ENCODE peak calls at places on chromosomes 16 and 17, in nine cellular contexts. K, E, V, T, S, Z, Q, U and B are unnamed samples.

GRCh38 chr16:3115561-3115960 is 3.2 kb downstream of the ZNF205 start:
- DNase-seq in Q (no peak), S (no peak), U (no peak), E (no peak), T (no peak), K (no peak), Z (no peak), V (no peak), B (no peak)

GRCh38 chr17:7894226-7894625 is 5.6 kb downstream of the CHD3 start:
- DNase-seq in E (no peak), T (no peak), V (no peak), Z (no peak), Q (no peak), K (no peak), U (no peak), S (no peak), B (no peak)

GRCh38 chr16:85146922-85147651 is 34.8 kb upstream of the CIBAR2 start:
- DNase-seq in U (no peak), T (no peak), E (no peak), Q (no peak), Z (no peak), S (no peak), V (no peak), K (no peak), B (peak)

GRCh38 chr17:72697602-72698146 is 394.8 kb downstream of the SLC39A11 start:
- DNase-seq in E (no peak), K (no peak), T (no peak), U (no peak), S (no peak), Z (peak), Q (peak), V (no peak), B (no peak)

GRCh38 chr17:13099079-13099478 is 81.3 kb upstream of the ELAC2 start:
- DNase-seq in T (no peak), S (no peak), V (no peak), E (no peak), Z (no peak), Q (peak), U (no peak), K (no peak), B (no peak)

GRCh38 chr16:54248863-54249710 is 37.5 kb downstream of the IRX3 start:
- DNase-seq in U (no peak), Q (no peak), T (no peak), K (no peak), E (no peak), V (no peak), S (no peak), Z (no peak), B (no peak)

GRCh38 chr16:51134876-51135275 is 16.2 kb downstream of the SALL1 start:
- DNase-seq in U (no peak), K (no peak), E (no peak), S (no peak), V (no peak), T (no peak), Q (no peak), Z (no peak), B (no peak)

GRCh38 chr16:89190150-89190958 is 10.0 kb downstream of the SLC22A31 start:
- DNase-seq in V (no peak), U (peak), Z (no peak), S (no peak), T (no peak), K (no peak), E (no peak), Q (no peak), B (no peak)

GRCh38 chr16:48620445-48620844 is 10.5 kb upstream of the N4BP1 start:
- DNase-seq in E (no peak), T (no peak), S (no peak), K (no peak), Q (no peak), U (no peak), V (no peak), Z (no peak), B (no peak)

GRCh38 chr16:79599256-79599836 is 1.2 kb downstream of the MAF start:
- DNase-seq in E (no peak), Q (peak), T (peak), K (peak), U (no peak), S (peak), Z (peak), V (no peak), B (peak)

GRCh38 chr16:9062301-9062700 is 29.1 kb upstream of the HAPSTR1 start:
- DNase-seq in V (no peak), S (no peak), K (no peak), E (no peak), Q (no peak), Z (no peak), T (no peak), U (no peak), B (no peak)

GRCh38 chr17:43905400-43905984 is 1.8 kb downstream of the MPP2 start:
- DNase-seq in K (no peak), Q (no peak), T (no peak), V (no peak), Z (no peak), E (no peak), U (no peak), S (no peak), B (no peak)

GRCh38 chr17:1865252-1866037 is 35.6 kb downstream of the RPA1 start:
- DNase-seq in V (peak), K (peak), T (peak), U (peak), Z (peak), S (peak), Q (no peak), E (peak), B (no peak)

GRCh38 chr17:40480501-40481003 is 20.9 kb downstream of the TNS4 start:
- DNase-seq in U (no peak), S (no peak), Q (no peak), V (peak), K (peak), E (no peak), Z (no peak), T (no peak), B (no peak)

GRCh38 chr17:46783031-46783593 is 35.4 kb downstream of the WNT3 start:
- DNase-seq in V (peak), K (no peak), Q (no peak), Z (no peak), S (no peak), E (no peak), T (no peak), U (no peak), B (no peak)

GRCh38 chr16:10741844-10742243 is 1.8 kb upstream of the NUBP1 start:
- DNase-seq in U (no peak), T (no peak), E (no peak), Z (no peak), Q (no peak), V (no peak), S (peak), K (no peak), B (peak)

GRCh38 chr16:71900336-71900735 is 5.0 kb downstream of the IST1 start:
- DNase-seq in U (no peak), V (no peak), Z (no peak), Q (no peak), S (no peak), K (no peak), E (no peak), T (no peak), B (no peak)

GRCh38 chr16:79972053-79972704 is 371.6 kb upstream of the MAF start:
- DNase-seq in E (no peak), Z (no peak), U (no peak), S (no peak), K (no peak), V (no peak), Q (no peak), T (no peak), B (no peak)

GRCh38 chr17:45384800-45385262 is 47.8 kb downstream of the ARHGAP27 start:
- DNase-seq in E (no peak), T (no peak), U (no peak), Z (no peak), S (no peak), Q (no peak), V (no peak), K (no peak), B (peak)

GRCh38 chr17:17750881-17751280 is 69.6 kb downstream of the RAI1 start:
- DNase-seq in U (no peak), S (no peak), T (no peak), Z (no peak), E (no peak), Q (no peak), V (no peak), K (no peak), B (no peak)

GRCh38 chr17:18225562-18226283 is at the start of gene LLGL1:
- DNase-seq in U (no peak), Q (peak), Z (no peak), V (no peak), E (peak), K (peak), S (peak), T (no peak), B (no peak)

GRCh38 chr17:83170571-83171260 is 91.3 kb downstream of the METRNL start:
- DNase-seq in K (no peak), Z (no peak), S (no peak), U (no peak), Q (no peak), E (no peak), T (no peak), V (no peak), B (no peak)

GRCh38 chr17:74568116-74568873 is 986 bp upstream of the CD300H start:
- DNase-seq in V (no peak), U (no peak), Z (no peak), E (no peak), S (no peak), K (no peak), T (no peak), Q (no peak), B (no peak)

GRCh38 chr17:74840989-74841666 is 18.6 kb downstream of the GRIN2C start:
- DNase-seq in T (peak), S (peak), Q (no peak), V (no peak), Z (no peak), E (peak), K (no peak), U (peak), B (peak)

GRCh38 chr17:36913132-36913531 is 24.1 kb upstream of the LHX1 start:
- DNase-seq in V (no peak), U (no peak), Z (no peak), Q (no peak), T (no peak), E (no peak), K (no peak), S (no peak), B (no peak)

GRCh38 chr17:78040561-78041400 is 82.3 kb downstream of the TNRC6C start:
- DNase-seq in Q (no peak), V (peak), Z (no peak), T (peak), S (peak), K (peak), E (no peak), U (peak), B (peak)

GRCh38 chr16:1458977-1459341 is 14.6 kb upstream of the CCDC154 start:
- DNase-seq in Z (no peak), Q (no peak), E (no peak), K (no peak), S (no peak), U (no peak), T (no peak), V (no peak), B (no peak)

GRCh38 chr17:48601184-48601527 is 3.6 kb downstream of the HOXB6 start:
- DNase-seq in E (no peak), U (no peak), S (no peak), Z (no peak), K (no peak), T (no peak), Q (no peak), V (no peak), B (no peak)

GRCh38 chr17:46003907-46004748 is 5.1 kb downstream of the STH start:
- DNase-seq in Q (no peak), E (no peak), Z (no peak), V (peak), K (no peak), U (no peak), S (peak), T (peak), B (peak)

GRCh38 chr16:11575223-11575589 is 11.5 kb downstream of the LITAF start:
- DNase-seq in T (no peak), Q (no peak), U (no peak), E (no peak), V (no peak), Z (no peak), S (no peak), K (no peak), B (no peak)

GRCh38 chr16:80058236-80058635 is 457.7 kb upstream of the MAF start:
- DNase-seq in Z (no peak), U (no peak), V (no peak), Q (no peak), E (no peak), K (no peak), T (peak), S (peak), B (peak)

GRCh38 chr17:8611671-8612298 is 18.7 kb downstream of the MYH10 start:
- DNase-seq in Z (no peak), V (no peak), Q (no peak), S (no peak), E (no peak), K (no peak), U (no peak), T (no peak), B (no peak)

GRCh38 chr16:29821663-29822115 is 1.4 kb downstream of the MVP start:
- DNase-seq in V (peak), E (no peak), K (no peak), Z (no peak), T (no peak), U (peak), Q (no peak), S (no peak), B (no peak)

GRCh38 chr16:49776085-49776501 is 79.8 kb downstream of the ZNF423 start:
- DNase-seq in S (peak), Q (peak), K (no peak), U (no peak), T (no peak), E (no peak), V (no peak), Z (no peak), B (peak)

GRCh38 chr17:50922107-50922506 is 56.0 kb upstream of the TOB1 start:
- DNase-seq in E (no peak), Q (no peak), S (no peak), K (no peak), T (peak), U (no peak), V (no peak), Z (no peak), B (no peak)

GRCh38 chr16:15950167-15950854 is 895 bp downstream of the ABCC1 start:
- DNase-seq in Z (no peak), K (peak), U (no peak), T (peak), S (no peak), E (peak), V (peak), Q (peak), B (no peak)

GRCh38 chr17:66281671-66282369 is 20.6 kb upstream of the PRKCA start:
- DNase-seq in U (no peak), V (no peak), E (no peak), K (no peak), S (no peak), Q (no peak), Z (no peak), T (no peak), B (no peak)